ENCODE peak calls at places on chromosome 4, in six cellular contexts. P is CD8-positive, alpha-beta T cell; H is right atrium auricular region; W is right lobe of liver; Y is left ventricle myocardium inferior; T is mucosa of descending colon. R is an unnamed sample.
A peak's percentile ranks its signal among the peaks of the same experiment; 100 is the strongest.

GRCh38 chr4:26321326-26322276 is 787 bp downstream of the RBPJ start:
- DNase-seq in P (peak; percentile 41), H (no peak), W (peak; percentile 54), Y (peak; percentile 25), T (peak; percentile 39), R (peak; percentile 17)

GRCh38 chr4:10336471-10336870 is 120.8 kb downstream of the ZNF518B start:
- DNase-seq in P (no peak), H (no peak), W (no peak), Y (no peak), T (no peak), R (peak; percentile 89)

GRCh38 chr4:94698187-94698586 is 59.6 kb upstream of the BMPR1B start:
- DNase-seq in P (no peak), H (no peak), W (no peak), Y (no peak), T (no peak), R (no peak)

GRCh38 chr4:10383417-10383816 is 73.8 kb downstream of the ZNF518B start:
- DNase-seq in P (no peak), H (no peak), W (no peak), Y (no peak), T (peak; percentile 38), R (no peak)

GRCh38 chr4:174490356-174490969 is 31.8 kb downstream of the HPGD start:
- DNase-seq in P (no peak), H (no peak), W (no peak), Y (no peak), T (no peak), R (peak; percentile 55)

GRCh38 chr4:119068529-119068962 is 67.1 kb upstream of the MYOZ2 start:
- DNase-seq in P (no peak), H (no peak), W (no peak), Y (no peak), T (no peak), R (peak; percentile 88)

GRCh38 chr4:95537967-95538485 is 10.7 kb downstream of the UNC5C start:
- DNase-seq in P (no peak), H (no peak), W (no peak), Y (no peak), T (no peak), R (no peak)

GRCh38 chr4:94228488-94229216 is 21.0 kb downstream of the SMARCAD1 start:
- DNase-seq in P (no peak), H (no peak), W (no peak), Y (no peak), T (no peak), R (peak; percentile 16)

GRCh38 chr4:128709268-128709667 is 100.2 kb upstream of the JADE1 start:
- DNase-seq in P (no peak), H (no peak), W (no peak), Y (no peak), T (no peak), R (peak; percentile 12)

GRCh38 chr4:1250527-1250812 is 1.5 kb upstream of the CTBP1 start:
- DNase-seq in P (no peak), H (no peak), W (no peak), Y (no peak), T (no peak), R (no peak)

GRCh38 chr4:34676390-34676789 is 1567.9 kb downstream of the ARAP2 start:
- DNase-seq in P (no peak), H (no peak), W (no peak), Y (no peak), T (no peak), R (peak; percentile 7)

GRCh38 chr4:123838426-123838825 is 441.8 kb downstream of the SPRY1 start:
- DNase-seq in P (no peak), H (no peak), W (no peak), Y (no peak), T (no peak), R (no peak)

GRCh38 chr4:152052431-152053057 is 291.7 kb upstream of the GATB start:
- DNase-seq in P (no peak), H (no peak), W (no peak), Y (no peak), T (no peak), R (no peak)

GRCh38 chr4:154450971-154451370 is 40.6 kb downstream of the DCHS2 start:
- DNase-seq in P (no peak), H (no peak), W (no peak), Y (no peak), T (no peak), R (no peak)

GRCh38 chr4:36222702-36223101 is 21.6 kb downstream of the ARAP2 start:
- DNase-seq in P (no peak), H (no peak), W (no peak), Y (no peak), T (no peak), R (peak; percentile 45)

GRCh38 chr4:189792819-189793618 is 147.7 kb upstream of the FRG1 start:
- DNase-seq in P (peak; percentile 32), H (peak; percentile 67), W (peak; percentile 64), Y (peak; percentile 49), T (peak; percentile 62), R (peak; percentile 52)

GRCh38 chr4:132071815-132072214 is 1077.3 kb upstream of the PCDH10 start:
- DNase-seq in P (no peak), H (no peak), W (no peak), Y (no peak), T (no peak), R (peak; percentile 77)

GRCh38 chr4:74125072-74125471 is 26.1 kb upstream of the CXCL2 start:
- DNase-seq in P (no peak), H (no peak), W (no peak), Y (no peak), T (no peak), R (no peak)

GRCh38 chr4:140092094-140092820 is 61.7 kb downstream of the MAML3 start:
- DNase-seq in P (peak; percentile 26), H (peak; percentile 70), W (peak; percentile 37), Y (peak; percentile 60), T (peak; percentile 65), R (no peak)

GRCh38 chr4:139651282-139652194 is 14.1 kb upstream of the MGST2 start:
- DNase-seq in P (peak; percentile 64), H (peak; percentile 86), W (peak; percentile 75), Y (peak; percentile 80), T (peak; percentile 74), R (peak; percentile 68)

GRCh38 chr4:170423137-170423536 is 333.4 kb upstream of the AADAT start:
- DNase-seq in P (no peak), H (no peak), W (no peak), Y (no peak), T (no peak), R (peak; percentile 69)

GRCh38 chr4:110124721-110125120 is 73.7 kb downstream of the ELOVL6 start:
- DNase-seq in P (no peak), H (no peak), W (no peak), Y (no peak), T (no peak), R (no peak)

DNA sequence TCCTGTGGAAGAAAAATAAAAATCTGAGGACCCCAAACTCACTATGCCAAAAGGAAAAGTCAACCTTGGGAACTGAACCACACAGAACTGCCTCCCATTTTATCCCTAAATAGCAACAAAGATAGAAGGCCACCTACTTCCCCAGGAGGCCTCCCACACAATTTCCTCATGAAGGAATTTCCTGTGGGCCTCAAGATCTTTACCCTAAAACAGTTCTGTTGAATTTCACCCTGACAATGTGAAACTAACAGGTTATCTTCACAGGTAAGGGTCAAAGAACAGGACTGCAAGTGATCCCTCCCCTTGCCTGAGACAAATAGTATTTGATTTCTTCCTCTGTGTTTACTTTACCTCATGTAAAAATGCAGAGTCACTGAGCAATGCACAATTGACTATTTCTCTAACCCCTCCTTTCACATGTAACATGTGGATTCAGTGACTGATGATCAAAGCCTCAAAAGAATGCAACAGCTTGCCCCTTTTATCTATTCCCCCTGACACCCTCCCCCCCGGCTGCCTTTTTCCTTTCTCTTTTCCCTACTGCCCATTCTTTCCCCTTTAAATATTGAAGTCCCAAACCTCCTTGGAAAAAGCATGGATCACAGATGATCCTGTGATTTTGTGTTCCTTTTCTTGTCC is 33.3 kb downstream of the MEPE start:
- DNase-seq in P (no peak), H (no peak), W (peak; percentile 33), Y (no peak), T (no peak), R (peak; percentile 37)
- H3K4me3 ChIP-seq in P (no peak overlapping the region), H (no peak overlapping the region), W (peak overlapping the region; percentile 33), Y (no peak overlapping the region), T (no peak overlapping the region), R (no peak overlapping the region)

GRCh38 chr4:17109126-17109525 is 210.7 kb upstream of the LDB2 start:
- DNase-seq in P (no peak), H (no peak), W (no peak), Y (no peak), T (no peak), R (no peak)

GRCh38 chr4:17117746-17118145 is 219.3 kb upstream of the LDB2 start:
- DNase-seq in P (no peak), H (no peak), W (no peak), Y (no peak), T (no peak), R (no peak)

GRCh38 chr4:17111436-17111835 is 213.0 kb upstream of the LDB2 start:
- DNase-seq in P (no peak), H (no peak), W (no peak), Y (no peak), T (no peak), R (no peak)

GRCh38 chr4:17115546-17115945 is 217.1 kb upstream of the LDB2 start:
- DNase-seq in P (no peak), H (no peak), W (no peak), Y (no peak), T (no peak), R (no peak)

DNA sequence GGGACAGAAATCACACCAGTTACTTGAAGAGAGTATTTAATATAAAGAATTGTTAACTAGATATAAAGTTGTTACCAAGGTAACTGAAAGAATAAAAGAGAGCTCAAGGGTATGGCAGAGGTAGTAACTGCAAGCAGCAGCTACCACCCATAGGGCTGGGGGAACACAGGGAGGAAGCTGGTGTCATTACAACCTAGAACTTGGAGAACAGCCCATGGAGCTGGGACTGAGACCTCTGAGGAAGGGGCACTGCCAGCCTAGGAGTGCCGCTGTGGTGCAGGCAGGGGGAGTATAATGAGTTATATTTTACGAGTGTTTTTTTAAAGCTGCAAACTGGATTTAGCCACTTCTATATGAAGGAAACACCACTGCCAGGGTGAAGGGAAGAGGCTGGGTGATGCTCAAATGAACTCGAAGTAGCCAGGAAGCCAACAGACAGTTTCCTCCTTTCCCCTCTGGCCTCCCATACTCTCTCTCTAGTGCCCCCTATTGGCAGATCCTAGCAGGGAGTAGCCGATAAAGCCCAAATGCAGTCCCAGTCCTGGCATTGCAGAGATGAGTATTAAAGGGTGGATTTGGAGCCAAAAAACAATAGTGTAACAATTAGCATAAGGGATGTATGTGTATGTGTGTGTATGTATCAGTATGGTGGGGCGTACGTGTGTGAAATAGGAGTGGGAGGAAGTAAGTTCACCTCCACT is 213.7 kb upstream of the LDB2 start:
- DNase-seq in P (no peak), H (no peak), W (no peak), Y (no peak), T (no peak), R (no peak)
- TF ChIP-seq CTCF in P (no peak), H (no peak), W (peak; percentile 9), Y (peak; percentile 44), T (no peak), R (peak; percentile 39)

DNA sequence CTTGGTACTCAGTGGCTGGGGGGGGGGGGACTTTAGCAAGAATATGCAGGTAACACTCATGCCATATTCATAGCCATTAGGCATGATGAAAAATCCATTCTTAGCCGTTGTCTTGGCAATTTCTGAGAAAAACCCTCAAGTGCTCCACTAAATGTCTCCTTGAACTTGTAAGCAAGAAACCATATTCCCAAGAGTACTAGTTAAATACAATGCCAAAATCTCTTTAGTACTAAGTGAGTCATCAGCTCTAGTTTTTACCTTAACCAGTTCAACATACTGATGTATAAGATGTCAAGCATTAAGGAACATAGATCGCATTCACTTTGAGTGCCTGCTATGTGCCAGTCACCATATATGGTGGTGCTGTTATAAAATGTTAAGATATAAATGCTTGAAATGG is 27.5 kb downstream of the UBE2D3 start:
- DNase-seq in P (no peak), H (no peak), W (no peak), Y (no peak), T (no peak), R (no peak)
- H3K36me3 ChIP-seq in P (peaks cover 27% of the 10 kb centered on the region), H (peaks cover 90% of the 10 kb centered on the region), W (peaks cover 6% of the 10 kb centered on the region), Y (peaks cover 90% of the 10 kb centered on the region), T (peaks cover 13% of the 10 kb centered on the region), R (peaks cover 11% of the 10 kb centered on the region)

GRCh38 chr4:76948441-76949292 is 885 bp upstream of the SEPTIN11 start:
- DNase-seq in P (peak; percentile 71), H (peak; percentile 85), W (peak; percentile 85), Y (peak; percentile 74), T (peak; percentile 75), R (peak; percentile 58)
- H3K4me3 ChIP-seq in P (peak overlapping the region; percentile 89), H (peak overlapping the region; percentile 54), W (peak overlapping the region; percentile 75), Y (peak overlapping the region; percentile 95), T (peak overlapping the region; percentile 72), R (peak overlapping the region; percentile 54)

R was measured in bronchial epithelial cell.